ENCODE peak calls at places on chromosomes 6 and 20, in five cellular contexts. D is breast epithelium, G is Panc1, H is GM23338, Y is endothelial cell of umbilical vein. M is an unnamed sample.
A peak's percentile ranks its signal among the peaks of the same experiment; 100 is the strongest.

GRCh38 chr20:11766961-11767360 is 150.7 kb upstream of the BTBD3 start:
- DNase-seq in D (no peak), G (no peak), H (peak; percentile 74), Y (no peak), M (no peak)

GRCh38 chr6:134822920-134823430 is 126.9 kb downstream of the ALDH8A1 start:
- DNase-seq in D (no peak), G (peak; percentile 85), H (peak; percentile 96), Y (peak; percentile 84), M (peak; percentile 31)

GRCh38 chr6:24924956-24925355 is 10.8 kb downstream of the RIPOR2 start:
- DNase-seq in D (no peak), G (no peak), H (no peak), Y (no peak), M (peak; percentile 62)

GRCh38 chr6:119148825-119149525 is 70.5 kb upstream of the FAM184A start:
- DNase-seq in D (no peak), G (no peak), H (no peak), Y (no peak), M (no peak)

GRCh38 chr6:170266061-170266825 is 24.6 kb downstream of the DLL1 start:
- DNase-seq in D (no peak), G (no peak), H (no peak), Y (no peak), M (no peak)

GRCh38 chr6:82953871-82954270 is 111.8 kb downstream of the UBE3D start:
- DNase-seq in D (no peak), G (no peak), H (no peak), Y (no peak), M (no peak)

GRCh38 chr6:33620584-33621395 is at the start of gene ITPR3:
- DNase-seq in D (no peak), G (no peak), H (peak; percentile 66), Y (peak; percentile 53), M (peak; percentile 79)

GRCh38 chr20:46552460-46553420 is 2.3 kb upstream of the OCSTAMP start:
- DNase-seq in D (no peak), G (no peak), H (no peak), Y (no peak), M (no peak)

GRCh38 chr6:10759312-10759839 is 11.8 kb downstream of the TMEM14B start:
- DNase-seq in D (no peak), G (peak; percentile 90), H (peak; percentile 84), Y (peak; percentile 85), M (no peak)

GRCh38 chr6:141562181-141562800 is 570.4 kb upstream of the GJE1 start:
- DNase-seq in D (no peak), G (no peak), H (peak; percentile 70), Y (peak; percentile 75), M (no peak)

GRCh38 chr6:129894904-129895303 is 33.8 kb upstream of the TMEM244 start:
- DNase-seq in D (no peak), G (no peak), H (no peak), Y (no peak), M (no peak)

GRCh38 chr20:12598894-12599293 is 409.9 kb upstream of the SPTLC3 start:
- DNase-seq in D (no peak), G (no peak), H (no peak), Y (no peak), M (no peak)

GRCh38 chr6:126721581-126722145 is 381.7 kb downstream of the CENPW start:
- DNase-seq in D (no peak), G (peak; percentile 32), H (no peak), Y (peak; percentile 80), M (no peak)

GRCh38 chr6:87257046-87257445 is 65.3 kb upstream of the SMIM8 start:
- DNase-seq in D (no peak), G (no peak), H (no peak), Y (no peak), M (no peak)

GRCh38 chr6:72619883-72620696 is 1.8 kb upstream of the KCNQ5 start:
- DNase-seq in D (no peak), G (no peak), H (peak; percentile 46), Y (peak; percentile 4), M (peak; percentile 30)

GRCh38 chr20:44800398-44801046 is 9.8 kb downstream of the RIMS4 start:
- DNase-seq in D (no peak), G (no peak), H (peak; percentile 68), Y (no peak), M (no peak)

GRCh38 chr20:23629017-23629541 is 8.7 kb downstream of the CST3 start:
- DNase-seq in D (no peak), G (peak; percentile 56), H (no peak), Y (peak; percentile 86), M (peak; percentile 70)

GRCh38 chr20:57370316-57370715 is 19.3 kb downstream of the RAE1 start:
- DNase-seq in D (no peak), G (no peak), H (no peak), Y (no peak), M (no peak)

GRCh38 chr20:48626226-48626937 is 201.4 kb downstream of the PREX1 start:
- DNase-seq in D (no peak), G (no peak), H (no peak), Y (no peak), M (no peak)

GRCh38 chr6:16749516-16750485 is 11.5 kb downstream of the ATXN1 start:
- DNase-seq in D (no peak), G (no peak), H (no peak), Y (no peak), M (no peak)

GRCh38 chr6:2900821-2901644 is 2.1 kb downstream of the SERPINB9 start:
- DNase-seq in D (no peak), G (no peak), H (no peak), Y (peak; percentile 41), M (no peak)

GRCh38 chr6:121857551-121857950 is 422.1 kb downstream of the GJA1 start:
- DNase-seq in D (no peak), G (no peak), H (peak; percentile 30), Y (no peak), M (no peak)

GRCh38 chr6:121856296-121856695 is 420.9 kb downstream of the GJA1 start:
- DNase-seq in D (no peak), G (no peak), H (no peak), Y (no peak), M (no peak)

GRCh38 chr6:121858310-121858709 is 422.9 kb downstream of the GJA1 start:
- DNase-seq in D (no peak), G (no peak), H (peak; percentile 25), Y (no peak), M (no peak)

DNA sequence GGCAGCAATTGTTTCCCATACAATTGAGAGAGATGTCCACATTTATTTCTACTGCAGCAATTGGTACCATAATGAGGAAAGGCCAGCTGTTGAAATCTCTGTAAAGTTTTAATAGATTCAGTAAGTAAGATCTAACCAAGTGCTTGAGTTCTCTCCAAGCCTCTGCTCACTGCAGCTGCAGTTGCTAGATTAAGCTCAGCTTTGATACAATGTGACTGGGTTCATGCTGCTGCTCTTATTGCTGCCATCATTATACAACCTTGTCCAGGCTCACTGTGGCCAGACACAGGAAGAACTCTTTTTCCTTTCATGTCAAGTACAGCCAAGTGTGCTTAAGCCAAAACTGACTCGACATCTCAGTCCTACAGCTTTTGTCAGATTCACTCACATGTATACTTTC is 423.5 kb downstream of the GJA1 start:
- DNase-seq in D (no peak), G (no peak), H (no peak), Y (no peak), M (no peak)
- TF ChIP-seq POLR2AphosphoS5 in D (no peak), G (no peak), H (no peak), Y (no peak), M (no peak)

GRCh38 chr6:150371356-150371755 is 2.5 kb downstream of the IYD start:
- DNase-seq in D (no peak), G (no peak), H (no peak), Y (no peak), M (no peak)

GRCh38 chr6:150370112-150370511 is 1.3 kb downstream of the IYD start:
- DNase-seq in D (no peak), G (no peak), H (no peak), Y (no peak), M (no peak)

GRCh38 chr6:150369408-150369807 is 596 bp downstream of the IYD start:
- DNase-seq in D (no peak), G (no peak), H (no peak), Y (no peak), M (no peak)

GRCh38 chr6:150366118-150366778 is 2.6 kb upstream of the IYD start:
- DNase-seq in D (no peak), G (no peak), H (no peak), Y (no peak), M (no peak)

DNA sequence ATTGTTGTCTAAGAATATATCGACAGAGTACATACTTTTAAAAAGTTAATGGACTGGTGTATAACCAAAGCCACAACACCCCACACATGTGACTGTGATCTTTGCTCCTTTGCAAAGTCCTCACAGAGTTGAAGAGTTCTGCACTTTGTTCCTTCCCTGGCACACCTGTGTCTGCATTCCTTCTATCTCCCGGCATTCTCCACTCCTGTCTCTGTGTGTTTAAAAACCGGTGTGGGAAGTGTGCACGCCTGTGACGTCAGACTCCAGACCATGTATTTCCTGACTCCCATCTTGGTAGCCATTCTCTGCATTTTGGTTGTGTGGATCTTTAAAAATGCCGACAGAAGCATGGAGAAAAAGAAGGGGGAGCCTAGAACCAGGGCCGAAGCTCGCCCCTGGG is at the start of gene IYD:
- DNase-seq in D (no peak), G (no peak), H (no peak), Y (no peak), M (peak; percentile 50)
- H3K4me3 ChIP-seq in D (no peak within 1 kb of the TSS), G (no peak within 1 kb of the TSS), H (no peak within 1 kb of the TSS), Y (no peak within 1 kb of the TSS), M (no peak within 1 kb of the TSS)

GRCh38 chr20:41476013-41476441 is 109.4 kb upstream of the EMILIN3 start:
- DNase-seq in D (peak; percentile 25), G (no peak), H (no peak), Y (peak; percentile 97), M (peak; percentile 45)
- TF ChIP-seq POLR2AphosphoS5 in D (no peak), G (no peak), H (no peak), Y (no peak), M (peak; percentile 27)

GRCh38 chr6:108580645-108581044 is 19.9 kb downstream of the FOXO3 start:
- DNase-seq in D (no peak), G (no peak), H (no peak), Y (no peak), M (no peak)

GRCh38 chr6:108584323-108584722 is 23.6 kb downstream of the FOXO3 start:
- DNase-seq in D (no peak), G (no peak), H (no peak), Y (no peak), M (no peak)

GRCh38 chr6:108581237-108581931 is 20.7 kb downstream of the FOXO3 start:
- DNase-seq in D (no peak), G (no peak), H (no peak), Y (peak; percentile 62), M (no peak)

GRCh38 chr6:108582618-108583017 is 21.9 kb downstream of the FOXO3 start:
- DNase-seq in D (no peak), G (no peak), H (no peak), Y (no peak), M (no peak)

DNA sequence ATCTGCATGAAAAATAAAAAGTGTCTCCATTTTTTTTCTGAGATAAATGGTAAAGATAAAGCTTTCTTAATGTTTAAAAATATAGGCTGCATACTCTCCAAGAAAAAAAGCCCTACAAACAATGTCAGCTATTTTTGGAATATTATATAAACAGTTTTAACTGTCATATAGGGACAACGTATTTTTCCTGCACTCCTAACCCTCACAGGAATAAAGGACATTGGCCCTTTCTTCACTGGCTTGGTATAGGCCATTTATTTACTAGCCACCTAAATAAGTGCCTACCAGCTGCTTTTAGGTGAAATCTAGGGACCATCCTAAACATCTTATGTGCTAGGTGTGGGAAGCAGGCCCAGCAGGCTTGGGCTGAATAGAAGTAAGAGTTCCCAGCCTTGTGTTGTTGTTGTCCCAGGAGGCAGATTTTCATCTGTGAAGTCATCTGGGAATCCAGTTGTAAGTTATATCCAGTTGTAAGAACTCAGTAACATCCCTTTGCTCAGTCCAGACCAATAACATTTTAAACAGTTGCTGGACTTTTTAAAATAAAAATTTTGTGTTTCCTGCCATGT is 21.3 kb downstream of the FOXO3 start:
- DNase-seq in D (no peak), G (no peak), H (peak; percentile 27), Y (no peak), M (no peak)
- H3K4me3 ChIP-seq in D (no peak overlapping the region), G (no peak overlapping the region), H (no peak overlapping the region), Y (no peak overlapping the region), M (no peak overlapping the region)

GRCh38 chr6:14210663-14211595 is 93.4 kb downstream of the CD83 start:
- DNase-seq in D (peak; percentile 87), G (peak; percentile 15), H (peak; percentile 91), Y (peak; percentile 88), M (peak; percentile 96)
- TF ChIP-seq POLR2AphosphoS5 in D (peak; percentile 43), G (no peak), H (peak; percentile 51), Y (peak; percentile 61), M (peak; percentile 72)